ENCODE peak calls at places on chromosomes 6 and 20, in eight cellular contexts. I, P, J, K, F, E, U and C are unnamed samples.

GRCh38 chr6:39295538-39295937 is 18.7 kb downstream of the KCNK17 start:
- DNase-seq in I (no peak), P (no peak), J (no peak), K (no peak), F (peak), E (no peak), U (no peak), C (no peak)

GRCh38 chr6:161228911-161229591 is 44.8 kb downstream of the AGPAT4 start:
- DNase-seq in I (no peak), P (peak), J (peak), K (peak), F (peak), E (no peak), U (no peak), C (no peak)

GRCh38 chr6:133778414-133778813 is 110.5 kb upstream of the TCF21 start:
- DNase-seq in I (no peak), P (peak), J (peak), K (peak), F (peak), E (no peak), U (no peak), C (no peak)

GRCh38 chr20:45798935-45799642 is 7.3 kb downstream of the DNTTIP1 start:
- DNase-seq in I (peak), P (no peak), J (peak), K (peak), F (no peak), E (peak), U (peak), C (peak)

GRCh38 chr6:10409766-10410209 is 5.1 kb downstream of the TFAP2A start:
- DNase-seq in I (no peak), P (no peak), J (no peak), K (no peak), F (no peak), E (no peak), U (no peak), C (no peak)

GRCh38 chr20:52490715-52491430 is 299.3 kb upstream of the ZFP64 start:
- DNase-seq in I (no peak), P (peak), J (peak), K (peak), F (peak), E (no peak), U (no peak), C (no peak)

GRCh38 chr6:112879920-112880413 is 532.8 kb downstream of the RFPL4B start:
- DNase-seq in I (no peak), P (no peak), J (no peak), K (no peak), F (no peak), E (no peak), U (no peak), C (no peak)

GRCh38 chr6:42104095-42104806 is 38.2 kb downstream of the C6orf132 start:
- DNase-seq in I (peak), P (no peak), J (peak), K (no peak), F (no peak), E (no peak), U (peak), C (peak)

GRCh38 chr6:17418281-17419188 is 25.1 kb downstream of the CAP2 start:
- DNase-seq in I (no peak), P (peak), J (peak), K (peak), F (peak), E (no peak), U (no peak), C (no peak)

GRCh38 chr6:141618180-141618581 is 514.5 kb upstream of the GJE1 start:
- DNase-seq in I (no peak), P (no peak), J (no peak), K (no peak), F (no peak), E (no peak), U (no peak), C (no peak)

GRCh38 chr6:169170583-169170955 is 83.1 kb downstream of the THBS2 start:
- DNase-seq in I (no peak), P (no peak), J (no peak), K (no peak), F (no peak), E (no peak), U (no peak), C (no peak)

GRCh38 chr20:2706688-2707352 is 14.2 kb downstream of the EBF4 start:
- DNase-seq in I (no peak), P (no peak), J (no peak), K (no peak), F (no peak), E (no peak), U (peak), C (no peak)

GRCh38 chr6:4805553-4806307 is 29.5 kb downstream of the CDYL start:
- DNase-seq in I (no peak), P (peak), J (no peak), K (no peak), F (peak), E (peak), U (no peak), C (peak)

GRCh38 chr20:49894073-49894470 is 21.3 kb downstream of the SPATA2 start:
- DNase-seq in I (no peak), P (no peak), J (no peak), K (no peak), F (no peak), E (no peak), U (peak), C (no peak)

GRCh38 chr6:51644426-51644825 is 443.0 kb downstream of the PKHD1 start:
- DNase-seq in I (no peak), P (no peak), J (no peak), K (no peak), F (no peak), E (no peak), U (no peak), C (no peak)

GRCh38 chr6:147973806-147974205 is 368.8 kb upstream of the SASH1 start:
- DNase-seq in I (no peak), P (no peak), J (no peak), K (no peak), F (no peak), E (no peak), U (no peak), C (no peak)

GRCh38 chr6:19997104-19997503 is 159.9 kb downstream of the ID4 start:
- DNase-seq in I (no peak), P (no peak), J (no peak), K (no peak), F (no peak), E (no peak), U (no peak), C (no peak)

GRCh38 chr6:32255212-32256153 is 31.6 kb upstream of the NOTCH4 start:
- DNase-seq in I (no peak), P (peak), J (peak), K (peak), F (peak), E (peak), U (peak), C (peak)

GRCh38 chr6:77814119-77814518 is 161.3 kb downstream of the MEI4 start:
- DNase-seq in I (no peak), P (no peak), J (no peak), K (no peak), F (no peak), E (no peak), U (no peak), C (no peak)

GRCh38 chr6:36716476-36717093 is 19.0 kb downstream of the RAB44 start:
- DNase-seq in I (no peak), P (no peak), J (no peak), K (no peak), F (no peak), E (peak), U (no peak), C (no peak)

GRCh38 chr20:63356931-63357879 is 3.9 kb downstream of the CHRNA4 start:
- DNase-seq in I (no peak), P (no peak), J (no peak), K (no peak), F (no peak), E (no peak), U (no peak), C (no peak)

GRCh38 chr6:42193491-42193894 is 1.3 kb downstream of the GUCA1B start:
- DNase-seq in I (no peak), P (no peak), J (peak), K (no peak), F (no peak), E (no peak), U (no peak), C (no peak)

GRCh38 chr6:56727097-56727845 is 84.6 kb upstream of the DST start:
- DNase-seq in I (no peak), P (no peak), J (peak), K (no peak), F (no peak), E (no peak), U (no peak), C (no peak)

GRCh38 chr6:134347916-134348805 is 30.2 kb upstream of the SGK1 start:
- DNase-seq in I (no peak), P (peak), J (peak), K (peak), F (peak), E (no peak), U (no peak), C (no peak)